ENCODE peak calls at places on chromosomes 5 and 9, in seven cellular contexts. One of them, this sample, is unnamed.

GRCh38 chr5:116361171-116361967 is 213.3 kb downstream of the SEMA6A start:
- DNase-seq in stimulated activated CD4-positive, alpha-beta T cell treated with anti-CD3 and anti-CD28 coated beads, Interleukin-1b, Interleukin-23, amount 100 ng/mL, for 4 hours: no peak
- DNase-seq in stimulated activated CD8-positive, alpha-beta memory T cell treated with anti-CD3 and anti-CD28 coated beads, Interleukin-15, amount 100 ng/mL, for 4 hours: no peak
- DNase-seq in C1 segment of cervical spinal cord: peak; percentile 48
- DNase-seq in mesenchymal stem cell: peak; percentile 46
- DNase-seq in activated T-cell treated with anti-CD3 and anti-CD28 coated beads, Interleukin-2, amount 50 U/mL, for 48 hours: no peak
- DNase-seq in T-helper 22 cell: no peak
- DNase-seq in this sample: no peak

GRCh38 chr9:136140966-136141365 is 22.3 kb upstream of the TMEM250 start:
- DNase-seq in stimulated activated CD4-positive, alpha-beta T cell treated with anti-CD3 and anti-CD28 coated beads, Interleukin-1b, Interleukin-23, amount 100 ng/mL, for 4 hours: no peak
- DNase-seq in stimulated activated CD8-positive, alpha-beta memory T cell treated with anti-CD3 and anti-CD28 coated beads, Interleukin-15, amount 100 ng/mL, for 4 hours: no peak
- DNase-seq in C1 segment of cervical spinal cord: no peak
- DNase-seq in mesenchymal stem cell: no peak
- DNase-seq in activated T-cell treated with anti-CD3 and anti-CD28 coated beads, Interleukin-2, amount 50 U/mL, for 48 hours: no peak
- DNase-seq in T-helper 22 cell: no peak
- DNase-seq in this sample: no peak

GRCh38 chr9:14346301-14346721 is 32.4 kb upstream of the NFIB start:
- DNase-seq in stimulated activated CD4-positive, alpha-beta T cell treated with anti-CD3 and anti-CD28 coated beads, Interleukin-1b, Interleukin-23, amount 100 ng/mL, for 4 hours: no peak
- DNase-seq in stimulated activated CD8-positive, alpha-beta memory T cell treated with anti-CD3 and anti-CD28 coated beads, Interleukin-15, amount 100 ng/mL, for 4 hours: no peak
- DNase-seq in C1 segment of cervical spinal cord: no peak
- DNase-seq in mesenchymal stem cell: peak; percentile 10
- DNase-seq in activated T-cell treated with anti-CD3 and anti-CD28 coated beads, Interleukin-2, amount 50 U/mL, for 48 hours: no peak
- DNase-seq in T-helper 22 cell: no peak
- DNase-seq in this sample: no peak

GRCh38 chr5:32645246-32645645 is 59.9 kb downstream of the SUB1 start:
- DNase-seq in stimulated activated CD4-positive, alpha-beta T cell treated with anti-CD3 and anti-CD28 coated beads, Interleukin-1b, Interleukin-23, amount 100 ng/mL, for 4 hours: no peak
- DNase-seq in stimulated activated CD8-positive, alpha-beta memory T cell treated with anti-CD3 and anti-CD28 coated beads, Interleukin-15, amount 100 ng/mL, for 4 hours: no peak
- DNase-seq in C1 segment of cervical spinal cord: no peak
- DNase-seq in mesenchymal stem cell: peak; percentile 24
- DNase-seq in activated T-cell treated with anti-CD3 and anti-CD28 coated beads, Interleukin-2, amount 50 U/mL, for 48 hours: no peak
- DNase-seq in T-helper 22 cell: no peak
- DNase-seq in this sample: no peak

GRCh38 chr9:84228130-84228735 is 112.3 kb downstream of the SLC28A3 start:
- DNase-seq in stimulated activated CD4-positive, alpha-beta T cell treated with anti-CD3 and anti-CD28 coated beads, Interleukin-1b, Interleukin-23, amount 100 ng/mL, for 4 hours: no peak
- DNase-seq in stimulated activated CD8-positive, alpha-beta memory T cell treated with anti-CD3 and anti-CD28 coated beads, Interleukin-15, amount 100 ng/mL, for 4 hours: no peak
- DNase-seq in C1 segment of cervical spinal cord: no peak
- DNase-seq in mesenchymal stem cell: no peak
- DNase-seq in activated T-cell treated with anti-CD3 and anti-CD28 coated beads, Interleukin-2, amount 50 U/mL, for 48 hours: no peak
- DNase-seq in T-helper 22 cell: no peak
- DNase-seq in this sample: no peak

GRCh38 chr9:75903785-75904360 is 13.4 kb downstream of the PCSK5 start:
- DNase-seq in stimulated activated CD4-positive, alpha-beta T cell treated with anti-CD3 and anti-CD28 coated beads, Interleukin-1b, Interleukin-23, amount 100 ng/mL, for 4 hours: no peak
- DNase-seq in stimulated activated CD8-positive, alpha-beta memory T cell treated with anti-CD3 and anti-CD28 coated beads, Interleukin-15, amount 100 ng/mL, for 4 hours: no peak
- DNase-seq in C1 segment of cervical spinal cord: no peak
- DNase-seq in mesenchymal stem cell: no peak
- DNase-seq in activated T-cell treated with anti-CD3 and anti-CD28 coated beads, Interleukin-2, amount 50 U/mL, for 48 hours: peak; percentile 27
- DNase-seq in T-helper 22 cell: no peak
- DNase-seq in this sample: no peak

GRCh38 chr5:135034186-135034962 is at the start of gene PITX1:
- DNase-seq in stimulated activated CD4-positive, alpha-beta T cell treated with anti-CD3 and anti-CD28 coated beads, Interleukin-1b, Interleukin-23, amount 100 ng/mL, for 4 hours: no peak
- DNase-seq in stimulated activated CD8-positive, alpha-beta memory T cell treated with anti-CD3 and anti-CD28 coated beads, Interleukin-15, amount 100 ng/mL, for 4 hours: peak; percentile 7
- DNase-seq in C1 segment of cervical spinal cord: no peak
- DNase-seq in mesenchymal stem cell: peak; percentile 68
- DNase-seq in activated T-cell treated with anti-CD3 and anti-CD28 coated beads, Interleukin-2, amount 50 U/mL, for 48 hours: peak; percentile 56
- DNase-seq in T-helper 22 cell: no peak
- DNase-seq in this sample: peak; percentile 52

GRCh38 chr5:35066260-35066795 is 18.6 kb upstream of the AGXT2 start:
- DNase-seq in stimulated activated CD4-positive, alpha-beta T cell treated with anti-CD3 and anti-CD28 coated beads, Interleukin-1b, Interleukin-23, amount 100 ng/mL, for 4 hours: no peak
- DNase-seq in stimulated activated CD8-positive, alpha-beta memory T cell treated with anti-CD3 and anti-CD28 coated beads, Interleukin-15, amount 100 ng/mL, for 4 hours: no peak
- DNase-seq in C1 segment of cervical spinal cord: no peak
- DNase-seq in mesenchymal stem cell: no peak
- DNase-seq in activated T-cell treated with anti-CD3 and anti-CD28 coated beads, Interleukin-2, amount 50 U/mL, for 48 hours: no peak
- DNase-seq in T-helper 22 cell: no peak
- DNase-seq in this sample: no peak

GRCh38 chr5:140821375-140822280 is at the start of gene PCDHA5:
- DNase-seq in stimulated activated CD4-positive, alpha-beta T cell treated with anti-CD3 and anti-CD28 coated beads, Interleukin-1b, Interleukin-23, amount 100 ng/mL, for 4 hours: no peak
- DNase-seq in stimulated activated CD8-positive, alpha-beta memory T cell treated with anti-CD3 and anti-CD28 coated beads, Interleukin-15, amount 100 ng/mL, for 4 hours: no peak
- DNase-seq in C1 segment of cervical spinal cord: no peak
- DNase-seq in mesenchymal stem cell: no peak
- DNase-seq in activated T-cell treated with anti-CD3 and anti-CD28 coated beads, Interleukin-2, amount 50 U/mL, for 48 hours: peak; percentile 55
- DNase-seq in T-helper 22 cell: no peak
- DNase-seq in this sample: peak; percentile 45

GRCh38 chr9:90001756-90002155 is 396.9 kb downstream of the GADD45G start:
- DNase-seq in stimulated activated CD4-positive, alpha-beta T cell treated with anti-CD3 and anti-CD28 coated beads, Interleukin-1b, Interleukin-23, amount 100 ng/mL, for 4 hours: no peak
- DNase-seq in stimulated activated CD8-positive, alpha-beta memory T cell treated with anti-CD3 and anti-CD28 coated beads, Interleukin-15, amount 100 ng/mL, for 4 hours: no peak
- DNase-seq in C1 segment of cervical spinal cord: no peak
- DNase-seq in mesenchymal stem cell: no peak
- DNase-seq in activated T-cell treated with anti-CD3 and anti-CD28 coated beads, Interleukin-2, amount 50 U/mL, for 48 hours: no peak
- DNase-seq in T-helper 22 cell: no peak
- DNase-seq in this sample: no peak

GRCh38 chr9:23674016-23674585 is 151.9 kb downstream of the ELAVL2 start:
- DNase-seq in stimulated activated CD4-positive, alpha-beta T cell treated with anti-CD3 and anti-CD28 coated beads, Interleukin-1b, Interleukin-23, amount 100 ng/mL, for 4 hours: no peak
- DNase-seq in stimulated activated CD8-positive, alpha-beta memory T cell treated with anti-CD3 and anti-CD28 coated beads, Interleukin-15, amount 100 ng/mL, for 4 hours: no peak
- DNase-seq in C1 segment of cervical spinal cord: no peak
- DNase-seq in mesenchymal stem cell: peak; percentile 16
- DNase-seq in activated T-cell treated with anti-CD3 and anti-CD28 coated beads, Interleukin-2, amount 50 U/mL, for 48 hours: no peak
- DNase-seq in T-helper 22 cell: no peak
- DNase-seq in this sample: no peak

GRCh38 chr9:125932012-125932411 is 184.8 kb downstream of the PBX3 start:
- DNase-seq in stimulated activated CD4-positive, alpha-beta T cell treated with anti-CD3 and anti-CD28 coated beads, Interleukin-1b, Interleukin-23, amount 100 ng/mL, for 4 hours: no peak
- DNase-seq in stimulated activated CD8-positive, alpha-beta memory T cell treated with anti-CD3 and anti-CD28 coated beads, Interleukin-15, amount 100 ng/mL, for 4 hours: no peak
- DNase-seq in C1 segment of cervical spinal cord: no peak
- DNase-seq in mesenchymal stem cell: peak; percentile 98
- DNase-seq in activated T-cell treated with anti-CD3 and anti-CD28 coated beads, Interleukin-2, amount 50 U/mL, for 48 hours: no peak
- DNase-seq in T-helper 22 cell: no peak
- DNase-seq in this sample: no peak

GRCh38 chr5:80623911-80624457 is 30.5 kb upstream of the MSH3 start:
- DNase-seq in stimulated activated CD4-positive, alpha-beta T cell treated with anti-CD3 and anti-CD28 coated beads, Interleukin-1b, Interleukin-23, amount 100 ng/mL, for 4 hours: no peak
- DNase-seq in stimulated activated CD8-positive, alpha-beta memory T cell treated with anti-CD3 and anti-CD28 coated beads, Interleukin-15, amount 100 ng/mL, for 4 hours: no peak
- DNase-seq in C1 segment of cervical spinal cord: no peak
- DNase-seq in mesenchymal stem cell: no peak
- DNase-seq in activated T-cell treated with anti-CD3 and anti-CD28 coated beads, Interleukin-2, amount 50 U/mL, for 48 hours: no peak
- DNase-seq in T-helper 22 cell: no peak
- DNase-seq in this sample: no peak

GRCh38 chr9:134681061-134681661 is 39.6 kb downstream of the COL5A1 start:
- DNase-seq in stimulated activated CD4-positive, alpha-beta T cell treated with anti-CD3 and anti-CD28 coated beads, Interleukin-1b, Interleukin-23, amount 100 ng/mL, for 4 hours: no peak
- DNase-seq in stimulated activated CD8-positive, alpha-beta memory T cell treated with anti-CD3 and anti-CD28 coated beads, Interleukin-15, amount 100 ng/mL, for 4 hours: no peak
- DNase-seq in C1 segment of cervical spinal cord: no peak
- DNase-seq in mesenchymal stem cell: peak; percentile 69
- DNase-seq in activated T-cell treated with anti-CD3 and anti-CD28 coated beads, Interleukin-2, amount 50 U/mL, for 48 hours: no peak
- DNase-seq in T-helper 22 cell: no peak
- DNase-seq in this sample: no peak

GRCh38 chr9:100848731-100849130 is 179.8 kb upstream of the PLPPR1 start:
- DNase-seq in stimulated activated CD4-positive, alpha-beta T cell treated with anti-CD3 and anti-CD28 coated beads, Interleukin-1b, Interleukin-23, amount 100 ng/mL, for 4 hours: no peak
- DNase-seq in stimulated activated CD8-positive, alpha-beta memory T cell treated with anti-CD3 and anti-CD28 coated beads, Interleukin-15, amount 100 ng/mL, for 4 hours: no peak
- DNase-seq in C1 segment of cervical spinal cord: no peak
- DNase-seq in mesenchymal stem cell: no peak
- DNase-seq in activated T-cell treated with anti-CD3 and anti-CD28 coated beads, Interleukin-2, amount 50 U/mL, for 48 hours: no peak
- DNase-seq in T-helper 22 cell: no peak
- DNase-seq in this sample: no peak

GRCh38 chr5:172411423-172412111 is 42.8 kb downstream of the SH3PXD2B start:
- DNase-seq in stimulated activated CD4-positive, alpha-beta T cell treated with anti-CD3 and anti-CD28 coated beads, Interleukin-1b, Interleukin-23, amount 100 ng/mL, for 4 hours: no peak
- DNase-seq in stimulated activated CD8-positive, alpha-beta memory T cell treated with anti-CD3 and anti-CD28 coated beads, Interleukin-15, amount 100 ng/mL, for 4 hours: no peak
- DNase-seq in C1 segment of cervical spinal cord: no peak
- DNase-seq in mesenchymal stem cell: peak; percentile 74
- DNase-seq in activated T-cell treated with anti-CD3 and anti-CD28 coated beads, Interleukin-2, amount 50 U/mL, for 48 hours: peak; percentile 71
- DNase-seq in T-helper 22 cell: no peak
- DNase-seq in this sample: peak; percentile 55

GRCh38 chr9:114389612-114390368 is 2.0 kb upstream of the AKNA start:
- DNase-seq in stimulated activated CD4-positive, alpha-beta T cell treated with anti-CD3 and anti-CD28 coated beads, Interleukin-1b, Interleukin-23, amount 100 ng/mL, for 4 hours: no peak
- DNase-seq in stimulated activated CD8-positive, alpha-beta memory T cell treated with anti-CD3 and anti-CD28 coated beads, Interleukin-15, amount 100 ng/mL, for 4 hours: no peak
- DNase-seq in C1 segment of cervical spinal cord: no peak
- DNase-seq in mesenchymal stem cell: no peak
- DNase-seq in activated T-cell treated with anti-CD3 and anti-CD28 coated beads, Interleukin-2, amount 50 U/mL, for 48 hours: no peak
- DNase-seq in T-helper 22 cell: no peak
- DNase-seq in this sample: no peak

GRCh38 chr5:59666709-59667108 is 226.8 kb downstream of the PDE4D start:
- DNase-seq in stimulated activated CD4-positive, alpha-beta T cell treated with anti-CD3 and anti-CD28 coated beads, Interleukin-1b, Interleukin-23, amount 100 ng/mL, for 4 hours: no peak
- DNase-seq in stimulated activated CD8-positive, alpha-beta memory T cell treated with anti-CD3 and anti-CD28 coated beads, Interleukin-15, amount 100 ng/mL, for 4 hours: no peak
- DNase-seq in C1 segment of cervical spinal cord: no peak
- DNase-seq in mesenchymal stem cell: no peak
- DNase-seq in activated T-cell treated with anti-CD3 and anti-CD28 coated beads, Interleukin-2, amount 50 U/mL, for 48 hours: no peak
- DNase-seq in T-helper 22 cell: no peak
- DNase-seq in this sample: no peak

GRCh38 chr9:119963258-119963797 is 594.1 kb upstream of the BRINP1 start:
- DNase-seq in stimulated activated CD4-positive, alpha-beta T cell treated with anti-CD3 and anti-CD28 coated beads, Interleukin-1b, Interleukin-23, amount 100 ng/mL, for 4 hours: no peak
- DNase-seq in stimulated activated CD8-positive, alpha-beta memory T cell treated with anti-CD3 and anti-CD28 coated beads, Interleukin-15, amount 100 ng/mL, for 4 hours: no peak
- DNase-seq in C1 segment of cervical spinal cord: no peak
- DNase-seq in mesenchymal stem cell: peak; percentile 74
- DNase-seq in activated T-cell treated with anti-CD3 and anti-CD28 coated beads, Interleukin-2, amount 50 U/mL, for 48 hours: no peak
- DNase-seq in T-helper 22 cell: no peak
- DNase-seq in this sample: no peak